ENCODE peak calls at places on chromosomes 3 and 15, in seven cellular contexts. One of them, this sample, is unnamed.

GRCh38 chr3:185914911-185915629 is 22.7 kb downstream of the TRA2B start:
- DNase-seq in transverse colon: no peak
- DNase-seq in Peyer's patch: no peak
- DNase-seq in heart left ventricle: no peak
- DNase-seq in IMR-90: no peak
- DNase-seq in ovary: no peak
- DNase-seq in right lobe of liver: no peak
- DNase-seq in this sample: no peak

GRCh38 chr3:53704363-53704725 is 141.9 kb downstream of the CHDH start:
- DNase-seq in transverse colon: no peak
- DNase-seq in Peyer's patch: no peak
- DNase-seq in heart left ventricle: no peak
- DNase-seq in IMR-90: no peak
- DNase-seq in ovary: no peak
- DNase-seq in right lobe of liver: no peak
- DNase-seq in this sample: no peak

GRCh38 chr3:121786485-121786884 is 36.9 kb upstream of the GOLGB1 start:
- DNase-seq in transverse colon: no peak
- DNase-seq in Peyer's patch: no peak
- DNase-seq in heart left ventricle: no peak
- DNase-seq in IMR-90: peak
- DNase-seq in ovary: no peak
- DNase-seq in right lobe of liver: no peak
- DNase-seq in this sample: no peak

GRCh38 chr3:171415070-171415469 is 45.1 kb downstream of the TNIK start:
- DNase-seq in transverse colon: no peak
- DNase-seq in Peyer's patch: no peak
- DNase-seq in heart left ventricle: no peak
- DNase-seq in IMR-90: peak
- DNase-seq in ovary: no peak
- DNase-seq in right lobe of liver: no peak
- DNase-seq in this sample: no peak

GRCh38 chr3:69881756-69882428 is 117.6 kb upstream of the SAMMSON start:
- DNase-seq in transverse colon: no peak
- DNase-seq in Peyer's patch: no peak
- DNase-seq in heart left ventricle: no peak
- DNase-seq in IMR-90: peak
- DNase-seq in ovary: no peak
- DNase-seq in right lobe of liver: no peak
- DNase-seq in this sample: no peak

GRCh38 chr3:52121813-52122212 is 32.4 kb downstream of the POC1A start:
- DNase-seq in transverse colon: no peak
- DNase-seq in Peyer's patch: no peak
- DNase-seq in heart left ventricle: no peak
- DNase-seq in IMR-90: no peak
- DNase-seq in ovary: no peak
- DNase-seq in right lobe of liver: peak
- DNase-seq in this sample: no peak

GRCh38 chr3:58416191-58416590 is 17.4 kb downstream of the PDHB start:
- DNase-seq in transverse colon: no peak
- DNase-seq in Peyer's patch: no peak
- DNase-seq in heart left ventricle: no peak
- DNase-seq in IMR-90: no peak
- DNase-seq in ovary: no peak
- DNase-seq in right lobe of liver: no peak
- DNase-seq in this sample: no peak

GRCh38 chr3:100041328-100041749 is 73.0 kb downstream of the FILIP1L start:
- DNase-seq in transverse colon: no peak
- DNase-seq in Peyer's patch: no peak
- DNase-seq in heart left ventricle: peak
- DNase-seq in IMR-90: peak
- DNase-seq in ovary: no peak
- DNase-seq in right lobe of liver: no peak
- DNase-seq in this sample: no peak

GRCh38 chr15:98860647-98861041 is 146.9 kb downstream of the PGPEP1L start:
- DNase-seq in transverse colon: no peak
- DNase-seq in Peyer's patch: no peak
- DNase-seq in heart left ventricle: no peak
- DNase-seq in IMR-90: no peak
- DNase-seq in ovary: no peak
- DNase-seq in right lobe of liver: no peak
- DNase-seq in this sample: no peak

GRCh38 chr15:58438956-58439355 is 7.2 kb downstream of the LIPC start:
- DNase-seq in transverse colon: peak
- DNase-seq in Peyer's patch: peak
- DNase-seq in heart left ventricle: peak
- DNase-seq in IMR-90: peak
- DNase-seq in ovary: no peak
- DNase-seq in right lobe of liver: no peak
- DNase-seq in this sample: peak

GRCh38 chr3:17301271-17301670 is 416.5 kb downstream of the PLCL2 start:
- DNase-seq in transverse colon: no peak
- DNase-seq in Peyer's patch: no peak
- DNase-seq in heart left ventricle: no peak
- DNase-seq in IMR-90: no peak
- DNase-seq in ovary: no peak
- DNase-seq in right lobe of liver: no peak
- DNase-seq in this sample: no peak

GRCh38 chr15:28094732-28095521 is 4.2 kb downstream of the OCA2 start:
- DNase-seq in transverse colon: peak
- DNase-seq in Peyer's patch: peak
- DNase-seq in heart left ventricle: no peak
- DNase-seq in IMR-90: no peak
- DNase-seq in ovary: no peak
- DNase-seq in right lobe of liver: no peak
- DNase-seq in this sample: peak

GRCh38 chr3:135260025-135260424 is 465.0 kb downstream of the EPHB1 start:
- DNase-seq in transverse colon: no peak
- DNase-seq in Peyer's patch: no peak
- DNase-seq in heart left ventricle: no peak
- DNase-seq in IMR-90: no peak
- DNase-seq in ovary: no peak
- DNase-seq in right lobe of liver: no peak
- DNase-seq in this sample: no peak

GRCh38 chr15:101650145-101650544 is 2.0 kb downstream of the TM2D3 start:
- DNase-seq in transverse colon: no peak
- DNase-seq in Peyer's patch: no peak
- DNase-seq in heart left ventricle: no peak
- DNase-seq in IMR-90: no peak
- DNase-seq in ovary: no peak
- DNase-seq in right lobe of liver: no peak
- DNase-seq in this sample: no peak

GRCh38 chr3:134630506-134630905 is 20.3 kb downstream of the KY start:
- DNase-seq in transverse colon: no peak
- DNase-seq in Peyer's patch: peak
- DNase-seq in heart left ventricle: no peak
- DNase-seq in IMR-90: peak
- DNase-seq in ovary: no peak
- DNase-seq in right lobe of liver: no peak
- DNase-seq in this sample: no peak

GRCh38 chr3:156456771-156457224 is 98.1 kb downstream of the SSR3 start:
- DNase-seq in transverse colon: no peak
- DNase-seq in Peyer's patch: no peak
- DNase-seq in heart left ventricle: no peak
- DNase-seq in IMR-90: peak
- DNase-seq in ovary: no peak
- DNase-seq in right lobe of liver: no peak
- DNase-seq in this sample: no peak

GRCh38 chr15:39919740-39920509 is at the start of gene GPR176:
- DNase-seq in transverse colon: peak
- DNase-seq in Peyer's patch: peak
- DNase-seq in heart left ventricle: peak
- DNase-seq in IMR-90: peak
- DNase-seq in ovary: peak
- DNase-seq in right lobe of liver: peak
- DNase-seq in this sample: peak

GRCh38 chr3:149969945-149970715 is 565 bp downstream of the PFN2 start:
- DNase-seq in transverse colon: peak
- DNase-seq in Peyer's patch: peak
- DNase-seq in heart left ventricle: peak
- DNase-seq in IMR-90: peak
- DNase-seq in ovary: peak
- DNase-seq in right lobe of liver: peak
- DNase-seq in this sample: peak

GRCh38 chr15:67103432-67103831 is 38.0 kb downstream of the SMAD3 start:
- DNase-seq in transverse colon: no peak
- DNase-seq in Peyer's patch: no peak
- DNase-seq in heart left ventricle: no peak
- DNase-seq in IMR-90: no peak
- DNase-seq in ovary: no peak
- DNase-seq in right lobe of liver: no peak
- DNase-seq in this sample: no peak
- TF ChIP-seq POLR2A in transverse colon: no peak
- TF ChIP-seq POLR2A in Peyer's patch: no peak
- TF ChIP-seq POLR2A in heart left ventricle: no peak
- TF ChIP-seq POLR2A in IMR-90: no peak
- TF ChIP-seq POLR2A in ovary: no peak
- TF ChIP-seq POLR2A in right lobe of liver: no peak
- TF ChIP-seq POLR2A in this sample: no peak

GRCh38 chr3:142029052-142029642 is 120.2 kb downstream of the TFDP2 start:
- DNase-seq in transverse colon: no peak
- DNase-seq in Peyer's patch: no peak
- DNase-seq in heart left ventricle: no peak
- DNase-seq in IMR-90: no peak
- DNase-seq in ovary: no peak
- DNase-seq in right lobe of liver: no peak
- DNase-seq in this sample: peak

GRCh38 chr3:142029791-142030190 is 119.6 kb downstream of the TFDP2 start:
- DNase-seq in transverse colon: no peak
- DNase-seq in Peyer's patch: no peak
- DNase-seq in heart left ventricle: no peak
- DNase-seq in IMR-90: no peak
- DNase-seq in ovary: no peak
- DNase-seq in right lobe of liver: no peak
- DNase-seq in this sample: peak

GRCh38 chr3:142027713-142028112 is 121.6 kb downstream of the TFDP2 start:
- DNase-seq in transverse colon: peak
- DNase-seq in Peyer's patch: peak
- DNase-seq in heart left ventricle: no peak
- DNase-seq in IMR-90: no peak
- DNase-seq in ovary: no peak
- DNase-seq in right lobe of liver: no peak
- DNase-seq in this sample: peak

GRCh38 chr3:142027295-142027694 is 122.0 kb downstream of the TFDP2 start:
- DNase-seq in transverse colon: no peak
- DNase-seq in Peyer's patch: no peak
- DNase-seq in heart left ventricle: no peak
- DNase-seq in IMR-90: no peak
- DNase-seq in ovary: no peak
- DNase-seq in right lobe of liver: no peak
- DNase-seq in this sample: peak

GRCh38 chr3:142028174-142028833 is 121.0 kb downstream of the TFDP2 start:
- DNase-seq in transverse colon: peak
- DNase-seq in Peyer's patch: no peak
- DNase-seq in heart left ventricle: no peak
- DNase-seq in IMR-90: peak
- DNase-seq in ovary: no peak
- DNase-seq in right lobe of liver: no peak
- DNase-seq in this sample: peak
- TF ChIP-seq POLR2A in transverse colon: no peak
- TF ChIP-seq POLR2A in Peyer's patch: no peak
- TF ChIP-seq POLR2A in heart left ventricle: no peak
- TF ChIP-seq POLR2A in IMR-90: no peak
- TF ChIP-seq POLR2A in ovary: no peak
- TF ChIP-seq POLR2A in right lobe of liver: no peak
- TF ChIP-seq POLR2A in this sample: peak

DNA sequence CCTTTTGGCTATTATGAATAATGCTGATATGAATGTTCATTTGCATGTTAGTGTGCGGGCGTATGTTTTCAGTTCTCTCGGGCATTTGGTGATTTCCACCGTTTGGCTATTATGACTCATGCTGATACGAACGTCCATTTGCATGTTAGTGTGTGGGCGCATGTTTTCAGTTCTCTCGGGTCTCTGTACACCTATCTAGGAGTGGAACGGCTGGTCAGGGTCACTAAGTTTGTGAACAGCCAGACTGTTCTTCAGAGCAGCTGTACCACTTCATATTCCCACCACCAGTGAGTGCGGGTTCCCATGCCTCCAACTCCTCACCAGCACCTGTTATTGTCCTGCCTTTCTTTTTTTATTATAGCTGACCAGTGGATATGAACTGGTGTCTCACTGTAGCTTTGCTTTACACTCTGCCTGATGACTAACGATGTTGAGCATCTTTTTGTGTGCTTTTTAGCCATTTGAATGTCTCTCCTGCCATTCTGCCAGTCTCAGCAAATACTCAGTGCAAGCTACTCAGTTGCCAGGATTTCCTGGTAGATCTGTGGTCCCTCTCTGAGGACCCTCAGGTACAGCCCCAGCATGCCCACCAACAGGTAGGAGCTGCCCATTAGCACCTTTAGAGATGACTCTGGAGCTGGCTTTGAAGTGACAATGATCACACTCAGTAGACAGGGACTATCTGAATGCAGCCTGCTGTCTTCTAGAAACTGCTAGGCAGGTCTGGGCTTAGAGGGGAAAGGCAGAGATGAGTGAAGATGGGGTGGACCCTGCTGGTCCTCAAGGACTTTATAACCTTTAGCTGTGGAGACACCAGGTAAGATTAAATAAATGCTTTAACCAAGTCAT is 141.1 kb downstream of the XXYLT1 start:
- DNase-seq in transverse colon: no peak
- DNase-seq in Peyer's patch: no peak
- DNase-seq in heart left ventricle: no peak
- DNase-seq in IMR-90: peak
- DNase-seq in ovary: no peak
- DNase-seq in right lobe of liver: no peak
- DNase-seq in this sample: no peak
- TF ChIP-seq POLR2A in transverse colon: no peak
- TF ChIP-seq POLR2A in Peyer's patch: no peak
- TF ChIP-seq POLR2A in heart left ventricle: no peak
- TF ChIP-seq POLR2A in IMR-90: no peak
- TF ChIP-seq POLR2A in ovary: no peak
- TF ChIP-seq POLR2A in right lobe of liver: no peak
- TF ChIP-seq POLR2A in this sample: no peak

DNA sequence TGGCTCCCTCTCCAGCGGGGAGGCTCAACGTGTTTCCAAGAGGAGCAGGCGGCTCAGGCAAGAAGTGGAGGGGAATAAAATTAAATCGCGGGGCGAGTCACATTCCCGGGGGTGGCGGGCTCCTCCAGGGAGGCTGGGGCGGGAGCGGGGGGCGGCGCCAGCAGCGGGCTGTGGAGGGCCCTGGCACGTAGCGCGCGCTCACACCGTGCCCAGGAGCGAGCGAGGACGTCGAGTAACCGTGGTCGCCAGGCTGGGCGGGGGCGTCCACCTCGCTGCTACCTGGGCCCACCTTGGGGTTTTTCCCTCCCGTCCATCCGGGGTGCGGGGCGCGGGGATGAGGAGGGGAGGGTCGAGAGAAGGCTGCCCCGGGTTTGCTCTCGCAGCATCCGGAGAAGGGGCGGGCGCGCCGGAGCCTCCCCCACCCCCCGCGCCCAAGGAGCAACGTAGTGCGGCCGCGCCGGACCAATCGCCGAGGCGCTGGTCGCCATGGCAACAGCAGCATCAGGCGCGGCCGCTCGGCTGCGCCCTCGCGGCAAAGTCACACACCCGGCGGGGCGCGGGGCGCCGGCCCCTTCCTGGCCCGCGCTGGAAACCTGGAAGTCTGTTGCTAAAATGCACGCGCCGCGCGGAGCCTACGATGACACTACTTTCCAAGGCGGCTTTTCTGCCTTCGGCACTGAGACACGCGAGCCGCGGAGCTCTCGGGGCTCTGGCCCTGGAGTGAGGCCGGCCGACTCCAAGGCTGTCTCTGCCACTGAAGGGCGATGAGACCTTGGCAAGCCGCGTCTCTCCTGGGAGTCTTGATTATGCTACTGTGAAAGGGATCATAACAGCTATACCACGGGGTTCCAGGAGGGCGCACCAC is at the start of gene IQSEC1:
- DNase-seq in transverse colon: peak
- DNase-seq in Peyer's patch: peak
- DNase-seq in heart left ventricle: peak
- DNase-seq in IMR-90: peak
- DNase-seq in ovary: peak
- DNase-seq in right lobe of liver: no peak
- DNase-seq in this sample: peak
- TF ChIP-seq POLR2A in transverse colon: no peak
- TF ChIP-seq POLR2A in Peyer's patch: no peak
- TF ChIP-seq POLR2A in heart left ventricle: no peak
- TF ChIP-seq POLR2A in IMR-90: no peak
- TF ChIP-seq POLR2A in ovary: no peak
- TF ChIP-seq POLR2A in right lobe of liver: no peak
- TF ChIP-seq POLR2A in this sample: no peak

This sample was measured in erythroblast.